ENCODE peak calls at places on chromosomes 1 and 21, in four cellular contexts. W, Z, F and I are unnamed samples.

GRCh38 chr1:236140705-236141446 is 1.5 kb upstream of the GPR137B start:
- DNase-seq in F (no peak), W (no peak), Z (no peak), I (no peak)

GRCh38 chr1:31531177-31532000 is 44.9 kb upstream of the TINAGL1 start:
- DNase-seq in F (no peak), W (no peak), Z (no peak), I (no peak)

GRCh38 chr1:41622859-41623732 is 138.6 kb upstream of the EDN2 start:
- DNase-seq in W (no peak), F (no peak), Z (peak; percentile 15), I (no peak)

GRCh38 chr1:23577056-23577985 is 18.0 kb upstream of the ID3 start:
- DNase-seq in W (no peak), F (no peak), Z (no peak), I (peak; percentile 71)

GRCh38 chr1:85015826-85016225 is 18.9 kb upstream of the MCOLN2 start:
- DNase-seq in F (no peak), Z (no peak), W (no peak), I (no peak)

GRCh38 chr1:186502087-186502486 is 41.2 kb upstream of the PDC start:
- DNase-seq in F (no peak), W (no peak), Z (no peak), I (no peak)

GRCh38 chr1:30005972-30006619 is 717.3 kb downstream of the MATN1 start:
- DNase-seq in W (no peak), F (no peak), Z (no peak), I (no peak)

GRCh38 chr1:22351757-22352080 is 99.9 kb upstream of the ZBTB40 start:
- DNase-seq in F (no peak), Z (no peak), W (no peak), I (no peak)

GRCh38 chr1:115609021-115609420 is 32.7 kb upstream of the VANGL1 start:
- DNase-seq in Z (no peak), W (no peak), F (no peak), I (no peak)

GRCh38 chr1:10738125-10738746 is 58.2 kb downstream of the CASZ1 start:
- DNase-seq in Z (peak; percentile 68), W (peak; percentile 91), F (no peak), I (no peak)

GRCh38 chr1:43315481-43315880 is 14.7 kb downstream of the TIE1 start:
- DNase-seq in F (no peak), W (no peak), Z (no peak), I (no peak)

GRCh38 chr1:207811920-207812720 is 60.3 kb downstream of the CD46 start:
- DNase-seq in F (no peak), W (peak; percentile 82), Z (peak; percentile 86), I (peak; percentile 66)

GRCh38 chr1:207316622-207317510 is 4.6 kb upstream of the CD55 start:
- DNase-seq in F (no peak), Z (peak; percentile 91), W (peak; percentile 80), I (no peak)

GRCh38 chr1:208280184-208280583 is 36.0 kb upstream of the PLXNA2 start:
- DNase-seq in W (no peak), F (no peak), Z (no peak), I (no peak)

GRCh38 chr1:6359568-6360496 is 33.7 kb downstream of the ACOT7 start:
- DNase-seq in W (peak; percentile 88), Z (peak; percentile 54), F (peak; percentile 73), I (peak; percentile 64)

GRCh38 chr1:160438320-160438918 is 38.1 kb downstream of the VANGL2 start:
- DNase-seq in F (no peak), Z (no peak), W (no peak), I (no peak)

GRCh38 chr1:206575894-206576737 is 36.1 kb downstream of the EIF2D start:
- DNase-seq in Z (no peak), F (no peak), W (no peak), I (no peak)

GRCh38 chr1:146016891-146017290 is 4.6 kb downstream of the HJV start:
- DNase-seq in F (no peak), W (no peak), Z (no peak), I (no peak)

GRCh38 chr21:42025392-42026071 is 15.4 kb upstream of the ZBTB21 start:
- DNase-seq in W (no peak), F (no peak), Z (no peak), I (no peak)

GRCh38 chr1:36884029-36884701 is 150.2 kb downstream of the GRIK3 start:
- DNase-seq in Z (no peak), F (no peak), W (peak; percentile 9), I (no peak)

GRCh38 chr1:2378441-2378851 is 12.9 kb downstream of the MORN1 start:
- DNase-seq in W (no peak), F (no peak), Z (no peak), I (peak; percentile 17)

GRCh38 chr21:38742580-38743260 is 63.0 kb upstream of the ETS2 start:
- DNase-seq in W (no peak), Z (no peak), F (no peak), I (no peak)

GRCh38 chr21:26972131-26972707 is 5.3 kb upstream of the ADAMTS5 start:
- DNase-seq in W (no peak), Z (no peak), F (no peak), I (no peak)

GRCh38 chr1:154342836-154343472 is 17.6 kb downstream of the ATP8B2 start:
- DNase-seq in W (peak; percentile 47), F (no peak), Z (no peak), I (no peak)
- H3K36me3 ChIP-seq in W (peaks cover 72% of the 10 kb centered on the region), F (no peaks in the 10 kb centered on the region), Z (no peaks in the 10 kb centered on the region), I (peaks cover 100% of the 10 kb centered on the region)

GRCh38 chr1:204872262-204872881 is 1.7 kb downstream of the NFASC start:
- DNase-seq in Z (no peak), W (no peak), F (no peak), I (no peak)
- H3K4me1 ChIP-seq in Z (no peaks in the 10 kb centered on the region), W (no peaks in the 10 kb centered on the region), F (peaks cover 13% of the 10 kb centered on the region), I (peaks cover 51% of the 10 kb centered on the region)

GRCh38 chr21:46111857-46112730 is 14.2 kb downstream of the COL6A2 start:
- DNase-seq in W (peak; percentile 24), F (peak; percentile 28), Z (peak; percentile 14), I (peak; percentile 12)

GRCh38 chr21:46108827-46109226 is 10.9 kb downstream of the COL6A2 start:
- DNase-seq in W (peak; percentile 7), F (no peak), Z (peak; percentile 10), I (peak; percentile 6)

GRCh38 chr21:46110499-46111192 is 12.7 kb downstream of the COL6A2 start:
- DNase-seq in W (peak; percentile 21), F (peak; percentile 61), Z (peak; percentile 32), I (peak; percentile 86)

GRCh38 chr21:46111193-46111571 is 13.3 kb downstream of the COL6A2 start:
- DNase-seq in Z (peak; percentile 5), W (peak; percentile 17), F (no peak), I (no peak)

GRCh38 chr21:46109251-46110221 is 11.6 kb downstream of the COL6A2 start:
- DNase-seq in W (peak; percentile 9), Z (peak; percentile 10), F (no peak), I (peak; percentile 7)
- TF ChIP-seq POLR2A in W (no peak), Z (no peak), F (no peak), I (no peak)

DNA sequence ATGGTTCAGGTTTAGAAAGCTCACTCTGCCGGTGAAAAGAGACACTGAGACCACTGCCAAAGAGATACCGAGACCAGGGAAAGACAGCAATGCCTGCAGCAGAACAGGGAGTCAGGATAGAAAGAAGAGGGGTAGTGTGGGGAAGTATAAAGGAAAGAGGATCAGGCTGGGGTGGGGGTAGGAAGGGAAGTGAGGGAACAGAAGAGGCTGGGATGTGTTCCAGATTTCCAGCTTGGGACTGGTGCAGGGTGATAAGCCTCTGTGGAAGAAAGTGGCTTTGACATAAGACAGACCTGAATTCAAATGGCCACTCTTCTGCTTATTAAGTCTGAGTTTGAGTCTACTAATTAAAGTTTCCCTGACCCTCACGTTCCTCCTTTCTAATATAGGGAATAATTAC is 105.9 kb downstream of the PIK3R3 start:
- DNase-seq in F (no peak), W (no peak), Z (no peak), I (no peak)
- H3K36me3 ChIP-seq in F (no peaks in the 10 kb centered on the region), W (peaks cover 20% of the 10 kb centered on the region), Z (no peaks in the 10 kb centered on the region), I (peaks cover 64% of the 10 kb centered on the region)

DNA sequence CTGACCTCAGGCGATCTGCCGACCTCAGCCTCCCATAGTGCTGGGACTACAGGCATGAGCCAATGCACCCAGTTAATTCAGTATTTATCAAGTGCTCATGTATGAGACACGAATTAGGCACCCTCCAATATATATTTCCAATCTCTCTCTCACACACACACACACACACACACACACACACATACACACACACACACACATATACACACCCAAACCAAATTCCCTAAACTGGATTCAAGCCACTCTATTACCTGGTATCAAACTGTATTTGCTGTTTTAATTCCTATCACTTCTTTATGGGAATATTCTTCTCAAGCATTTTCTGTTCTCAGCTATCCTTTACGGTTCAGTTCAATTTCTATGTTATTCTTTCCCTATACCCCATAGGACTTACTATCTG is 8.5 kb downstream of the ZNF644 start:
- DNase-seq in Z (no peak), F (no peak), W (no peak), I (no peak)
- H3K4me1 ChIP-seq in Z (peaks cover 12% of the 10 kb centered on the region), F (no peaks in the 10 kb centered on the region), W (peaks cover 35% of the 10 kb centered on the region), I (peaks cover 56% of the 10 kb centered on the region)

GRCh38 chr1:98659879-98660278 is 1.6 kb upstream of the SNX7 start:
- DNase-seq in F (no peak), Z (no peak), W (no peak), I (no peak)

GRCh38 chr1:98662354-98662665 is 789 bp downstream of the SNX7 start:
- DNase-seq in Z (no peak), W (no peak), F (no peak), I (no peak)

GRCh38 chr1:98661544-98662353 is at the start of gene SNX7:
- DNase-seq in W (peak; percentile 88), F (peak; percentile 76), Z (peak; percentile 72), I (peak; percentile 90)

GRCh38 chr1:98660941-98661543 is 479 bp upstream of the SNX7 start:
- DNase-seq in F (no peak), Z (no peak), W (no peak), I (no peak)
- TF ChIP-seq POLR2A in F (no peak), Z (no peak), W (peak; percentile 19), I (no peak)

DNA sequence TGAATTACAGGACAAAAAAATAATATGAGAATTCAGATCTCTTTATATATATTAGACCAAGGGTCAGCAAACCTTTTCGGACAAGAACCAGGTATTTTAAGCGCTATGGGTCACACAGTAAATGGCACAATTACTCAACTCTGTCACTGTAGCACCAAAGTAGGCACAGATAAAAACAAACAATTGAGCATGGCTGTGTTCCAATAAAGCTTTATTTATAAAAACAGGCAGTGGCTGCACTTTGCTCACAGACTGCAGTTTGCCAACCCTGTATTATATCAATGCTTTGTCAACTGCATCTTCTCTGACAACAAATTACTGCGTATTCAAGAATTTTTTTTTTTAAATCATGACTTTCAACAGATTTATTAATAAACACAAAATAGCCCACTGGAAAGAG is 29.8 kb downstream of the EDEM3 start:
- DNase-seq in F (no peak), Z (no peak), W (no peak), I (no peak)
- H3K36me3 ChIP-seq in F (no peaks in the 10 kb centered on the region), Z (no peaks in the 10 kb centered on the region), W (peaks cover 13% of the 10 kb centered on the region), I (peaks cover 97% of the 10 kb centered on the region)

GRCh38 chr1:212233321-212233720 is 51.9 kb upstream of the PPP2R5A start:
- DNase-seq in Z (no peak), F (no peak), W (no peak), I (no peak)
- H3K4me1 ChIP-seq in Z (peaks cover 8% of the 10 kb centered on the region), F (peaks cover 3% of the 10 kb centered on the region), W (peaks cover 33% of the 10 kb centered on the region), I (peaks cover 11% of the 10 kb centered on the region)

GRCh38 chr1:64757213-64757612 is 12.3 kb downstream of the RAVER2 start:
- DNase-seq in Z (no peak), F (no peak), W (no peak), I (no peak)
- TF ChIP-seq POLR2A in Z (no peak), F (no peak), W (no peak), I (no peak)